ENCODE peak calls at places on chromosomes 4 and X, in ten cellular contexts. A, I, F, L, W, T, O, D, E and Q are unnamed samples.

GRCh38 chrX:16711219-16712115 is 1.0 kb downstream of the CTPS2 start:
- DNase-seq in W (no peak), L (no peak), I (no peak), A (no peak), E (no peak), O (no peak), D (no peak), T (no peak), F (peak; percentile 18), Q (no peak)

GRCh38 chrX:39201305-39201990 is 400.2 kb downstream of the MID1IP1 start:
- DNase-seq in E (no peak), A (no peak), D (no peak), O (no peak), W (no peak), T (no peak), L (no peak), F (no peak), I (peak; percentile 72), Q (no peak)

GRCh38 chr4:17636696-17637351 is 22.4 kb downstream of the MED28 start:
- DNase-seq in L (no peak), T (peak; percentile 80), O (peak; percentile 75), D (peak; percentile 44), W (peak; percentile 55), E (peak; percentile 74), A (peak; percentile 75), F (peak; percentile 74), I (peak; percentile 74), Q (peak; percentile 58)

GRCh38 chr4:146192060-146192459 is 16.5 kb downstream of the LSM6 start:
- DNase-seq in W (no peak), L (no peak), D (peak; percentile 26), A (no peak), F (no peak), T (no peak), I (peak; percentile 7), E (no peak), O (no peak), Q (no peak)

GRCh38 chr4:5808081-5808741 is 84.7 kb downstream of the CRMP1 start:
- DNase-seq in D (no peak), W (no peak), A (no peak), T (no peak), E (peak; percentile 65), O (no peak), L (no peak), I (peak; percentile 12), F (no peak), Q (no peak)

GRCh38 chrX:29044802-29045201 is 457.6 kb downstream of the IL1RAPL1 start:
- DNase-seq in E (no peak), D (no peak), I (peak; percentile 2), F (peak; percentile 18), W (no peak), L (no peak), A (no peak), O (no peak), T (no peak), Q (peak; percentile 7)

GRCh38 chr4:8592366-8593267 is at the start of gene CPZ:
- DNase-seq in I (no peak), D (peak; percentile 56), A (no peak), W (no peak), E (no peak), L (no peak), O (no peak), T (no peak), F (peak; percentile 51), Q (no peak)

GRCh38 chr4:101306225-101306624 is 41.1 kb downstream of the PPP3CA start:
- DNase-seq in I (peak; percentile 22), L (no peak), W (no peak), A (no peak), D (peak; percentile 32), F (no peak), O (no peak), E (no peak), T (no peak), Q (peak; percentile 12)

GRCh38 chrX:40719218-40719617 is 16.1 kb downstream of the MED14 start:
- DNase-seq in A (no peak), W (no peak), O (no peak), E (no peak), I (no peak), L (peak; percentile 56), F (peak; percentile 90), D (no peak), T (no peak), Q (no peak)

GRCh38 chrX:38831949-38832348 is 30.7 kb downstream of the MID1IP1 start:
- DNase-seq in T (no peak), D (no peak), A (no peak), L (no peak), O (no peak), I (peak; percentile 34), E (no peak), F (no peak), W (no peak), Q (no peak)

GRCh38 chr4:38516194-38516593 is 147.8 kb upstream of the KLF3 start:
- DNase-seq in O (no peak), I (no peak), L (no peak), T (no peak), E (no peak), A (no peak), W (no peak), D (no peak), F (no peak), Q (no peak)

GRCh38 chrX:103839404-103839803 is 7.3 kb upstream of the RAB9B start:
- DNase-seq in W (no peak), I (peak; percentile 69), O (no peak), A (no peak), T (no peak), E (no peak), L (no peak), F (peak; percentile 55), D (no peak), Q (no peak)

GRCh38 chr4:6177587-6178197 is 22.7 kb downstream of the JAKMIP1 start:
- DNase-seq in I (no peak), W (no peak), D (no peak), L (no peak), E (no peak), T (peak; percentile 58), F (no peak), O (no peak), A (no peak), Q (no peak)

GRCh38 chr4:2166253-2166652 is 75.7 kb downstream of the HAUS3 start:
- DNase-seq in I (no peak), O (no peak), W (no peak), L (no peak), E (no peak), A (no peak), F (no peak), T (no peak), D (no peak), Q (no peak)

GRCh38 chrX:41381685-41382084 is 47.7 kb downstream of the DDX3X start:
- DNase-seq in L (peak; percentile 64), T (no peak), D (peak; percentile 78), I (peak; percentile 74), E (peak; percentile 69), A (peak; percentile 64), O (no peak), F (peak; percentile 90), W (no peak), Q (no peak)

GRCh38 chrX:20063716-20064351 is 52.9 kb downstream of the MAP7D2 start:
- DNase-seq in F (no peak), W (no peak), T (no peak), E (no peak), A (no peak), I (peak; percentile 31), O (no peak), D (no peak), L (no peak), Q (no peak)

GRCh38 chrX:40866878-40867277 is 131.5 kb upstream of the MED14 start:
- DNase-seq in T (no peak), O (no peak), A (no peak), E (no peak), W (no peak), I (peak; percentile 35), F (no peak), L (no peak), D (no peak), Q (no peak)

GRCh38 chr4:6201580-6202091 is 1.3 kb upstream of the JAKMIP1 start:
- DNase-seq in L (no peak), F (no peak), E (no peak), W (no peak), T (peak; percentile 40), O (peak; percentile 5), A (no peak), D (no peak), I (no peak), Q (peak; percentile 37)

GRCh38 chr4:62709618-62710252 is 1509.6 kb downstream of the ADGRL3 start:
- DNase-seq in W (no peak), L (peak; percentile 30), O (no peak), T (no peak), D (no peak), A (no peak), F (peak; percentile 91), E (no peak), I (peak; percentile 26), Q (peak; percentile 55)

GRCh38 chr4:54904953-54905352 is 220.4 kb downstream of the KDR start:
- DNase-seq in I (no peak), F (no peak), D (no peak), E (no peak), T (no peak), W (no peak), L (no peak), A (no peak), O (no peak), Q (no peak)